ENCODE peak calls at places on chromosomes 11 and 22, in eight cellular contexts. Z is mesothelial cell of epicardium, K is BJ, U is retinal pigment epithelial cell, F is OCI-LY7, Q is RWPE1, E is Panc1, X is epithelial cell of proximal tubule. H is an unnamed sample.

GRCh38 chr11:133961890-133962289 is 5.1 kb upstream of the IGSF9B start:
- DNase-seq in U (no peak), K (no peak), E (no peak), Q (no peak), F (no peak), Z (no peak), X (no peak), H (no peak)

GRCh38 chr11:33545941-33546340 is 154.7 kb downstream of the C11orf91 start:
- DNase-seq in Z (no peak), E (no peak), K (peak; percentile 41), X (no peak), Q (no peak), F (no peak), U (no peak), H (no peak)

GRCh38 chr11:72629266-72629665 is 45.0 kb downstream of the PDE2A start:
- DNase-seq in E (no peak), Q (no peak), F (no peak), Z (no peak), K (no peak), X (no peak), U (no peak), H (no peak)

GRCh38 chr11:65645710-65646109 is 7.8 kb downstream of the SIPA1 start:
- DNase-seq in Z (no peak), X (no peak), F (no peak), U (no peak), K (no peak), E (no peak), Q (no peak), H (no peak)

GRCh38 chr22:19179472-19180048 is 1.0 kb upstream of the SLC25A1 start:
- DNase-seq in K (peak; percentile 36), X (peak; percentile 36), E (peak; percentile 43), F (peak; percentile 84), U (peak; percentile 51), Q (peak; percentile 37), Z (no peak), H (peak; percentile 62)

GRCh38 chr11:96307748-96308133 is 35.3 kb downstream of the MAML2 start:
- DNase-seq in Q (peak; percentile 82), E (peak; percentile 84), U (no peak), Z (no peak), X (no peak), F (no peak), K (peak; percentile 70), H (peak; percentile 68)

GRCh38 chr22:22080270-22080669 is 97.7 kb upstream of the TOP3B start:
- DNase-seq in E (no peak), K (no peak), X (no peak), U (no peak), Q (no peak), Z (no peak), F (no peak), H (no peak)

GRCh38 chr22:46568102-46568809 is 30.8 kb upstream of the CELSR1 start:
- DNase-seq in Z (no peak), Q (no peak), X (no peak), E (no peak), K (no peak), F (no peak), U (no peak), H (no peak)

GRCh38 chr11:2976289-2977063 is 15.7 kb downstream of the NAP1L4 start:
- DNase-seq in E (no peak), K (no peak), Z (no peak), Q (no peak), F (no peak), X (no peak), U (no peak), H (no peak)

GRCh38 chr11:71131861-71132260 is 120.5 kb downstream of the SHANK2 start:
- DNase-seq in X (no peak), E (no peak), U (peak; percentile 90), Z (no peak), F (no peak), K (no peak), Q (no peak), H (no peak)

GRCh38 chr11:102268083-102268984 is 49.0 kb upstream of the BIRC3 start:
- DNase-seq in K (no peak), Z (peak; percentile 74), Q (peak; percentile 99), E (peak; percentile 71), X (no peak), U (no peak), F (peak; percentile 75), H (peak; percentile 28)
- TF ChIP-seq CTCF in K (peak; percentile 26), Z (peak; percentile 20), Q (peak; percentile 78), E (peak; percentile 72), X (peak; percentile 59), U (peak; percentile 65), F (peak; percentile 65), H (peak; percentile 43)

GRCh38 chr11:64381350-64381749 is 22.4 kb downstream of the RPS6KA4 start:
- DNase-seq in F (no peak), X (no peak), Q (no peak), Z (no peak), K (no peak), E (no peak), U (no peak), H (no peak)
- TF ChIP-seq CTCF in F (no peak), X (no peak), Q (no peak), Z (no peak), K (no peak), E (no peak), U (no peak), H (no peak)

DNA sequence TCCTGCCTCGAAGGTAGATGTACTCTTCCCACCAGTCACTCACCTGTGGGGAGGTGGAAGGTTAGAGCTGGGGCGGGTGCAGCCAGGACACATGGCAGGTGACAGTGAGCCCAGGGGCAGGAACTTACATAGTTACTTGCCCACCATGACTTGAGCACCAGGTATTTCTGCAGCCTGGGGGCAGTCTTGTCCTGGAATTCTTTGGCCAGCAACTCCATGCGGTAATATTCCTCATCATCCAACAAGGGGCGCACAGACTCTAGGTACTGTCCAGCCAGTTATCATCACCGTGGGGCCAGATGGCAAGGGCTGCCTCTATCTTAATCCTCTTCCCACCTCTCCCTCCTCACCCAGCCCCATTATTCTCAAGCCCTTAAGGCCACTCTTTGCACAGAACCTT is 2.2 kb downstream of the CPT1B start:
- DNase-seq in F (no peak), K (no peak), Z (no peak), X (no peak), Q (no peak), E (no peak), U (no peak), H (no peak)
- TF ChIP-seq CTCF in F (peak; percentile 29), K (peak; percentile 23), Z (no peak), X (peak; percentile 42), Q (no peak), E (no peak), U (peak; percentile 52), H (no peak)

GRCh38 chr22:37757663-37758062 is 50.1 kb upstream of the GCAT start:
- DNase-seq in E (no peak), U (no peak), X (no peak), F (no peak), Q (no peak), Z (no peak), K (no peak), H (no peak)
- TF ChIP-seq CTCF in E (no peak), U (no peak), X (no peak), F (no peak), Q (no peak), Z (no peak), K (no peak), H (no peak)

GRCh38 chr11:67700141-67700540 is 25.7 kb upstream of the ALDH3B2 start:
- DNase-seq in Z (no peak), Q (no peak), K (no peak), E (no peak), F (no peak), X (no peak), U (no peak), H (no peak)

GRCh38 chr11:67696998-67697397 is 22.6 kb upstream of the ALDH3B2 start:
- DNase-seq in Q (no peak), Z (no peak), X (no peak), U (no peak), K (no peak), F (no peak), E (no peak), H (no peak)

GRCh38 chr11:67699521-67699920 is 25.1 kb upstream of the ALDH3B2 start:
- DNase-seq in Q (peak; percentile 28), Z (no peak), F (no peak), X (no peak), E (no peak), K (no peak), U (no peak), H (no peak)

GRCh38 chr11:67697846-67698245 is 23.4 kb upstream of the ALDH3B2 start:
- DNase-seq in F (no peak), U (no peak), K (no peak), Z (no peak), E (no peak), X (no peak), Q (no peak), H (no peak)

GRCh38 chr11:67698247-67698646 is 23.8 kb upstream of the ALDH3B2 start:
- DNase-seq in F (peak; percentile 51), K (no peak), E (no peak), U (no peak), Q (no peak), X (no peak), Z (no peak), H (no peak)
- TF ChIP-seq CTCF in F (peak; percentile 61), K (peak; percentile 17), E (peak; percentile 41), U (peak; percentile 12), Q (no peak), X (no peak), Z (no peak), H (no peak)

DNA sequence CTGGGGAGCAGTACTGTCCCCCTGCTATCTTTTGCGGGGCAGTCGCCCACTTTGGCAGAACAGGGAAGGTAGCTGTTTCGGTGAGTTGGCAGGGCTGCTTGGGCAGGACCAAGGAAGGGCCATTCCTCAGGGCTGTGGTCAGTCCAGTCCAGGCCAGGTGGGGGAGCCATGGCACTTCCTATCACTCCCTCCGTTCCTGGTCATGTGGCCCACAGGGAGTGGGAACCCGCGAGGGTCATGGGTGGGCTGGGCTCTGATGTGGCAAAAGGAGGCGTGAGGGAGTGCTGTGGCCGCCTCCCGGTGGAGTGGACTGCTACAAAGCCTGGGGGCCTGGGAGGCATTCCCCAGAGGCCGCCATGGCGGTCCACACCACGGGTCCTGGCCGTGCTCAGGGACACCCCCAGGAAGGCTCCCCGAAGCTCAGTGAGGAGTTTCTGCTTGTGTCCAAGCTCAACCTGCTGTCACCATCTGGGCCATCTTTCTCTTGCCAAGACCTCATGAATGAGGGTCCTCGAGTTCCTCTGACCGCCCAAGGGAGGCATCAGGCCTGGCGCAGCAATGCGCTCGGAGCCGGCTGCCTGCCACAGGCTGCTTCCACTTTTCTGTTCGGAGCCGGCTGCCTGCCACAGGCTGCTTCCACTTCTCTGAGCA is 11.9 kb downstream of the CHID1 start:
- DNase-seq in U (no peak), F (no peak), X (no peak), Q (no peak), K (no peak), E (no peak), Z (no peak), H (no peak)
- TF ChIP-seq CTCF in U (peak; percentile 54), F (no peak), X (peak; percentile 45), Q (peak; percentile 3), K (peak; percentile 33), E (no peak), Z (no peak), H (peak; percentile 19)

GRCh38 chr11:100682247-100682969 is 4.7 kb upstream of the ARHGAP42 start:
- DNase-seq in X (no peak), F (peak; percentile 3), Z (no peak), E (no peak), K (no peak), U (no peak), Q (peak; percentile 18), H (no peak)
- TF ChIP-seq CTCF in X (peak; percentile 62), F (peak; percentile 64), Z (no peak), E (peak; percentile 77), K (peak; percentile 53), U (peak; percentile 58), Q (peak; percentile 29), H (peak; percentile 53)